ENCODE peak calls at places on chromosome 14, in four cellular contexts. One of them, this sample, is unnamed. For H3K9me3, the result is how much of the 10 kb centered on the place peaks cover.

GRCh38 chr14:68824517-68825347 is 31.9 kb upstream of the ZFP36L1 start:
- DNase-seq in left lung: peak
- DNase-seq in PC-9: peak
- DNase-seq in endothelial cell of umbilical vein: peak
- DNase-seq in this sample: peak

GRCh38 chr14:81831128-81831815 is 297.6 kb upstream of the SEL1L start:
- DNase-seq in left lung: no peak
- DNase-seq in PC-9: no peak
- DNase-seq in endothelial cell of umbilical vein: no peak
- DNase-seq in this sample: no peak

GRCh38 chr14:62189698-62190097 is 427.5 kb downstream of the SNAPC1 start:
- DNase-seq in left lung: peak
- DNase-seq in PC-9: no peak
- DNase-seq in endothelial cell of umbilical vein: no peak
- DNase-seq in this sample: no peak

GRCh38 chr14:81684696-81685095 is 151.0 kb upstream of the SEL1L start:
- DNase-seq in left lung: no peak
- DNase-seq in PC-9: no peak
- DNase-seq in endothelial cell of umbilical vein: no peak
- DNase-seq in this sample: no peak

GRCh38 chr14:59925797-59926196 is 5.9 kb downstream of the LRRC9 start:
- DNase-seq in left lung: no peak
- DNase-seq in PC-9: no peak
- DNase-seq in endothelial cell of umbilical vein: no peak
- DNase-seq in this sample: no peak

GRCh38 chr14:38578278-38578681 is 322.4 kb upstream of the CLEC14A start:
- DNase-seq in left lung: no peak
- DNase-seq in PC-9: no peak
- DNase-seq in endothelial cell of umbilical vein: no peak
- DNase-seq in this sample: no peak

GRCh38 chr14:69711065-69711464 is 55.9 kb upstream of the SRSF5 start:
- DNase-seq in left lung: no peak
- DNase-seq in PC-9: no peak
- DNase-seq in endothelial cell of umbilical vein: no peak
- DNase-seq in this sample: no peak

GRCh38 chr14:68621400-68622365 is 171.2 kb downstream of the ZFP36L1 start:
- DNase-seq in left lung: no peak
- DNase-seq in PC-9: peak
- DNase-seq in endothelial cell of umbilical vein: no peak
- DNase-seq in this sample: no peak

GRCh38 chr14:24789277-24789832 is 155.4 kb upstream of the GZMB start:
- DNase-seq in left lung: no peak
- DNase-seq in PC-9: no peak
- DNase-seq in endothelial cell of umbilical vein: no peak
- DNase-seq in this sample: no peak

GRCh38 chr14:68810173-68811153 is 17.6 kb upstream of the ZFP36L1 start:
- DNase-seq in left lung: no peak
- DNase-seq in PC-9: no peak
- DNase-seq in endothelial cell of umbilical vein: no peak
- DNase-seq in this sample: no peak

GRCh38 chr14:21241218-21241819 is 27.9 kb downstream of the HNRNPC start:
- DNase-seq in left lung: no peak
- DNase-seq in PC-9: no peak
- DNase-seq in endothelial cell of umbilical vein: peak
- DNase-seq in this sample: no peak

GRCh38 chr14:77323571-77323970 is 2.7 kb downstream of the GSTZ1 start:
- DNase-seq in left lung: no peak
- DNase-seq in PC-9: no peak
- DNase-seq in endothelial cell of umbilical vein: no peak
- DNase-seq in this sample: no peak

GRCh38 chr14:64864258-64864657 is 15.4 kb downstream of the SPTB start:
- DNase-seq in left lung: no peak
- DNase-seq in PC-9: no peak
- DNase-seq in endothelial cell of umbilical vein: no peak
- DNase-seq in this sample: no peak

DNA sequence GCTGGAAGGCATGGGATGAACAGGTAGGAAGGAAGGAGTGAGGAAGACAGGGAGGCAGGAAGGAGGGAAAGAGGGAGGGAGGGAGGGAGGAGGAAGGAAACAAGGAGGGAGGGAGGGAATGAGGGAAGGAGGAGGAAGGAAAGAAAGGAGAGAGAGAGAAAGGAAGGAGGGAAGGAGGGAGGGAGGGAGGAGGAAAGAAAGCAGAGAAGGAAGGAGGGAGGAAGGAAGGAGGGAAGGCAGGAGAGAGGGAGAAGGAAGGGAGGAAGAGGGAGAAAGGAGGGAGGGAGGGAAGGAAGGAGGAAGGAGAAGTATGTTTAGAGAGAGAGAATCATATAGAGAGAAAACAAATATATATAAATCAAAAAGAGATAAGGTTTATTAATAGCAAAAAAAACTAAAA is 175.9 kb upstream of the FOXN3 start:
- DNase-seq in left lung: no peak
- DNase-seq in PC-9: no peak
- DNase-seq in endothelial cell of umbilical vein: no peak
- DNase-seq in this sample: no peak
- H3K9me3 ChIP-seq in left lung: under half
- H3K9me3 ChIP-seq in PC-9: under half
- H3K9me3 ChIP-seq in endothelial cell of umbilical vein: under half
- H3K9me3 ChIP-seq in this sample: under half

DNA sequence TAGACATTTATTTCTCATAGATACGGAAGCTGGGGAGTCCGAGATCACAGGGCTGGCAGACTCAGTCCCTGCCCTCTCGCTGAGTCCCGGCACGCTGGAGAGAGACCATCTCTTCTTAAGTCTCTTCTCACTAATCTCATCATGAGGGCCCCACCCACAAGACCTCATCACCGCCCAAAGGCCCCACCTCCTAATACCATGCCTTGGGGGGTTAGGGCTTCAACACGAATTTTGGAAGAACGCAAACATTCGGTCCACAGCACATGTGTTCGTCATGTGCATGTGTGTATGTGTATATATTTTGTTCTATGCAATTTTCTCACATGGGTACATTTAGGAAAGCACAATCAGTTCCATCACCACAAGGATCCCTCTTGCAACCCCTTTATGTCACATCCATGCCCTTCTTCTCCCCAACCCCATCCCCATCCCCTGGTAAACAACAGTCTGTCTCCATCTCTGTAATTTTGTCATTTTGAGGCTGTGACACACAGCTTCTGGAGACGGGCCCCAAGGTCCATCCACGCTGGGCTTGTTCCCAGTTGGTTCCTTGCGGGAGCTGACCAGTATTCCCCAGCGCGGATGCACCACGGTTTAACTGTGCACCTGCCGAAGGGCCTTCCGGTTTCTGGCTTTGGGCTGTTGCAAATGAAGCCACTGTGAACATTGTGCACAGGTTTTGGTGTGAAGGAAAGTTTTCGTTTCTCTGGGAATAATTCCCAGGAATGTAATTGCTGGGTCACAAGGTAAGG is 317.5 kb upstream of the DIO3 start:
- DNase-seq in left lung: no peak
- DNase-seq in PC-9: no peak
- DNase-seq in endothelial cell of umbilical vein: no peak
- DNase-seq in this sample: no peak
- TF ChIP-seq CTCF in left lung: no peak
- TF ChIP-seq CTCF in PC-9: no peak
- TF ChIP-seq CTCF in endothelial cell of umbilical vein: no peak
- TF ChIP-seq CTCF in this sample: no peak

GRCh38 chr14:27384124-27384523 is 786.3 kb upstream of the NOVA1 start:
- DNase-seq in left lung: no peak
- DNase-seq in PC-9: no peak
- DNase-seq in endothelial cell of umbilical vein: no peak
- DNase-seq in this sample: no peak

GRCh38 chr14:27389402-27389801 is 791.6 kb upstream of the NOVA1 start:
- DNase-seq in left lung: no peak
- DNase-seq in PC-9: no peak
- DNase-seq in endothelial cell of umbilical vein: no peak
- DNase-seq in this sample: no peak

GRCh38 chr14:27387458-27387857 is 789.6 kb upstream of the NOVA1 start:
- DNase-seq in left lung: no peak
- DNase-seq in PC-9: no peak
- DNase-seq in endothelial cell of umbilical vein: no peak
- DNase-seq in this sample: no peak

GRCh38 chr14:27390130-27390529 is 792.3 kb upstream of the NOVA1 start:
- DNase-seq in left lung: no peak
- DNase-seq in PC-9: no peak
- DNase-seq in endothelial cell of umbilical vein: no peak
- DNase-seq in this sample: no peak

DNA sequence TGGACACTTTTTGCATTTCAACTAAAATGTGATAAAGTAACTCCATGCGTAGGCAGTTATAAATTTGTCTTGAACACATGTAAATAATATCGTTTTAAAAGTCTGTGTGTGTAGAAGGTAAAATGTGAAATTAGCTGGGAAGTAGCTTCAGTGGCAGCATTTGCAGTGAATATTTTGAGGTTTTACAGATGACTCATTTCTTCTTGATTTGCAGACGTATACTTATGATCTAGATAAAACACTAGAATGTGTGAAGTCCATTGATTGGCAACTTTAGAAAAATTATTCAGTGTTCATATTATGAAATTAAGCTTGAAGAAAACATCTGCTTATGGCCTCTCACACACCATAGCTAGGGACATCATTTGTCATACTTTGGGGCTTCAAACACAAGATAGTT is 788.6 kb upstream of the NOVA1 start:
- DNase-seq in left lung: no peak
- DNase-seq in PC-9: no peak
- DNase-seq in endothelial cell of umbilical vein: no peak
- DNase-seq in this sample: no peak
- H3K9me3 ChIP-seq in left lung: under half
- H3K9me3 ChIP-seq in PC-9: under half
- H3K9me3 ChIP-seq in endothelial cell of umbilical vein: under half
- H3K9me3 ChIP-seq in this sample: under half

GRCh38 chr14:100641274-100641860 is 54.1 kb upstream of the BEGAIN start:
- DNase-seq in left lung: no peak
- DNase-seq in PC-9: no peak
- DNase-seq in endothelial cell of umbilical vein: no peak
- DNase-seq in this sample: no peak
- TF ChIP-seq CTCF in left lung: no peak
- TF ChIP-seq CTCF in PC-9: no peak
- TF ChIP-seq CTCF in endothelial cell of umbilical vein: no peak
- TF ChIP-seq CTCF in this sample: no peak

GRCh38 chr14:29089849-29090248 is 323.3 kb downstream of the FOXG1 start:
- DNase-seq in left lung: no peak
- DNase-seq in PC-9: no peak
- DNase-seq in endothelial cell of umbilical vein: no peak
- DNase-seq in this sample: no peak

GRCh38 chr14:29085546-29085945 is 319.0 kb downstream of the FOXG1 start:
- DNase-seq in left lung: no peak
- DNase-seq in PC-9: no peak
- DNase-seq in endothelial cell of umbilical vein: no peak
- DNase-seq in this sample: no peak
- H3K9me3 ChIP-seq in left lung: under half
- H3K9me3 ChIP-seq in PC-9: under half
- H3K9me3 ChIP-seq in endothelial cell of umbilical vein: under half
- H3K9me3 ChIP-seq in this sample: under half

GRCh38 chr14:29527286-29527685 is 400.4 kb downstream of the PRKD1 start:
- DNase-seq in left lung: no peak
- DNase-seq in PC-9: no peak
- DNase-seq in endothelial cell of umbilical vein: no peak
- DNase-seq in this sample: no peak

GRCh38 chr14:29528889-29529288 is 398.8 kb downstream of the PRKD1 start:
- DNase-seq in left lung: no peak
- DNase-seq in PC-9: no peak
- DNase-seq in endothelial cell of umbilical vein: no peak
- DNase-seq in this sample: no peak

DNA sequence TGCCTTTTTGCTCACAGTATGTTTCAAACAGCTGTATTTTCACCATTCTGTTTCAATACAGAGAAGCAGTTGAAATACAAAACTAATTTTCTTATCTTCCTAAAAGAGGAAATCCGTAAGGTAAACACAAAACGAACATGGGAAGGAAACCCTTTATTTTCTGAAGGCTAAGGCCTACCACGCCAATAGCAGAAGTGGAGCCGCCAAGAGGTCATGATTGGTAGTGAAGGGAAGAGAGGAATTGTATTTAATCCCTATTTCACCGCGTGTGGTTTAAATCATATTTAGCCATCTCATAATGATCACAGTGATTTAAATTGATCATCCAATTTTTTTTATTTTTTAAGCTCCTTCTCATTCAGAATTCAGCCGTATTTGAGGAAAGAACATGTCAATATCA is 398.2 kb downstream of the PRKD1 start:
- DNase-seq in left lung: no peak
- DNase-seq in PC-9: no peak
- DNase-seq in endothelial cell of umbilical vein: peak
- DNase-seq in this sample: no peak
- TF ChIP-seq CTCF in left lung: no peak
- TF ChIP-seq CTCF in PC-9: peak
- TF ChIP-seq CTCF in endothelial cell of umbilical vein: peak
- TF ChIP-seq CTCF in this sample: peak

GRCh38 chr14:104650057-104650980 is 39.1 kb upstream of the INF2 start:
- DNase-seq in left lung: peak
- DNase-seq in PC-9: no peak
- DNase-seq in endothelial cell of umbilical vein: peak
- DNase-seq in this sample: peak
- H3K9me3 ChIP-seq in left lung: under half
- H3K9me3 ChIP-seq in PC-9: under half
- H3K9me3 ChIP-seq in endothelial cell of umbilical vein: under half
- H3K9me3 ChIP-seq in this sample: under half

GRCh38 chr14:93824518-93825234 is 36.4 kb upstream of the PRIMA1 start:
- DNase-seq in left lung: peak
- DNase-seq in PC-9: no peak
- DNase-seq in endothelial cell of umbilical vein: no peak
- DNase-seq in this sample: peak
- TF ChIP-seq CTCF in left lung: no peak
- TF ChIP-seq CTCF in PC-9: no peak
- TF ChIP-seq CTCF in endothelial cell of umbilical vein: no peak
- TF ChIP-seq CTCF in this sample: no peak

This sample was measured in Caco-2.